ENCODE peak calls at places on chromosomes 5 and 9, in six cellular contexts. J is stomach, W is psoas muscle, G is mesothelial cell of epicardium, R is pancreas, H is OCI-LY7. Y is an unnamed sample.

GRCh38 chr5:43236633-43237355 is 44.8 kb downstream of the NIM1K start:
- DNase-seq in W (no peak), R (no peak), J (no peak), G (no peak), H (no peak), Y (no peak)

GRCh38 chr5:163094492-163095180 is 342.8 kb upstream of the CCNG1 start:
- DNase-seq in J (no peak), H (peak; percentile 19), G (no peak), W (no peak), R (no peak), Y (no peak)

GRCh38 chr9:106712279-106712678 is 150.7 kb upstream of the ZNF462 start:
- DNase-seq in J (no peak), G (no peak), W (no peak), H (no peak), R (no peak), Y (no peak)

GRCh38 chr9:125407974-125408900 is 146.6 kb downstream of the GAPVD1 start:
- DNase-seq in G (peak; percentile 95), H (peak; percentile 84), W (peak; percentile 83), J (peak; percentile 77), R (peak; percentile 91), Y (peak; percentile 87)

GRCh38 chr9:125024917-125025316 is 84.0 kb upstream of the GOLGA1 start:
- DNase-seq in G (no peak), W (no peak), H (no peak), J (no peak), R (no peak), Y (no peak)

GRCh38 chr5:45507174-45507573 is 189.0 kb downstream of the HCN1 start:
- DNase-seq in G (no peak), J (no peak), R (no peak), H (no peak), W (no peak), Y (no peak)

GRCh38 chr5:171483453-171484177 is 64.2 kb downstream of the FGF18 start:
- DNase-seq in W (peak; percentile 86), G (no peak), J (no peak), R (peak; percentile 68), H (no peak), Y (no peak)

GRCh38 chr5:12175914-12176585 is 271.8 kb upstream of the CTNND2 start:
- DNase-seq in J (no peak), W (no peak), H (no peak), G (no peak), R (no peak), Y (no peak)

GRCh38 chr9:133058550-133059320 is 3.0 kb upstream of the CEL start:
- DNase-seq in W (no peak), G (no peak), J (no peak), R (peak; percentile 56), H (peak; percentile 50), Y (no peak)

GRCh38 chr5:14210729-14211128 is 67.6 kb downstream of the TRIO start:
- DNase-seq in H (no peak), G (no peak), W (no peak), J (no peak), R (no peak), Y (no peak)

GRCh38 chr9:109448223-109448622 is 49.9 kb downstream of the PTPN3 start:
- DNase-seq in R (no peak), H (no peak), J (no peak), G (no peak), W (no peak), Y (no peak)

GRCh38 chr9:37300620-37301368 is 121.7 kb upstream of the GRHPR start:
- DNase-seq in W (no peak), J (no peak), R (no peak), H (no peak), G (no peak), Y (no peak)

GRCh38 chr9:37302277-37302676 is 120.2 kb upstream of the GRHPR start:
- DNase-seq in J (no peak), R (no peak), H (peak; percentile 98), W (no peak), G (no peak), Y (no peak)

GRCh38 chr9:37295796-37296195 is 126.7 kb upstream of the GRHPR start:
- DNase-seq in G (no peak), R (no peak), H (peak; percentile 78), W (no peak), J (no peak), Y (no peak)

GRCh38 chr9:37297592-37297991 is 124.9 kb upstream of the GRHPR start:
- DNase-seq in G (no peak), W (no peak), R (no peak), J (no peak), H (peak; percentile 54), Y (no peak)

GRCh38 chr9:37301369-37302172 is 120.9 kb upstream of the GRHPR start:
- DNase-seq in R (no peak), G (no peak), W (no peak), H (peak; percentile 73), J (no peak), Y (no peak)
- TF ChIP-seq CTCF in R (no peak), G (no peak), W (no peak), H (peak; percentile 62), J (no peak), Y (no peak)

GRCh38 chr5:150167908-150168307 is 1.3 kb downstream of the CDX1 start:
- DNase-seq in G (no peak), R (no peak), H (no peak), W (no peak), J (no peak), Y (no peak)
- TF ChIP-seq CTCF in G (peak; percentile 17), R (no peak), H (peak; percentile 33), W (no peak), J (no peak), Y (peak; percentile 61)

DNA sequence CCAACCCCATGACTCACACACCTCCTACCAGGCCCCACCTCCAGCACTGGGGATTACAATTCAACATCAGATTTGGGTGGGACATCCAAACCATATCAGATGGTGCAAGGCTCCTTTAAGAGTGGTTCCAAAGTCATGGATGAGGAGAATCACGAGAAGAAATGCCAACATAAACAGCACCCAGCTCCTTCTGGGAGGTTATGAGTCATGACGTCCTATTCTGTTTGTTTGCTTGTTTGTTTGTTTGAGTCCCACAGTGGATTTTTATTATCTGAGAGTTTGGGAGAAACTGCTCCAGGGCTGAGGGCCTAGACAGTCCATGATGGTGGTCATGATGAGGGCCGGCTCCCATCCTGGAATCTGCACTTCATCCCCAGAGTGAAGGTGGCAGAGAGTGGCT is 453.6 kb downstream of the GADD45G start:
- DNase-seq in R (no peak), W (no peak), H (no peak), G (no peak), J (no peak), Y (no peak)
- TF ChIP-seq CTCF in R (no peak), W (no peak), H (no peak), G (no peak), J (no peak), Y (no peak)

GRCh38 chr5:150672237-150672883 is 11.3 kb downstream of the MYOZ3 start:
- DNase-seq in W (peak; percentile 59), G (no peak), J (peak; percentile 47), R (peak; percentile 69), H (no peak), Y (peak; percentile 76)
- TF ChIP-seq CTCF in W (no peak), G (no peak), J (no peak), R (no peak), H (no peak), Y (no peak)

GRCh38 chr5:893711-894110 is 1.0 kb downstream of the TRIP13 start:
- DNase-seq in W (no peak), H (peak; percentile 45), R (no peak), G (no peak), J (no peak), Y (no peak)
- TF ChIP-seq CTCF in W (no peak), H (no peak), R (no peak), G (no peak), J (no peak), Y (no peak)

DNA sequence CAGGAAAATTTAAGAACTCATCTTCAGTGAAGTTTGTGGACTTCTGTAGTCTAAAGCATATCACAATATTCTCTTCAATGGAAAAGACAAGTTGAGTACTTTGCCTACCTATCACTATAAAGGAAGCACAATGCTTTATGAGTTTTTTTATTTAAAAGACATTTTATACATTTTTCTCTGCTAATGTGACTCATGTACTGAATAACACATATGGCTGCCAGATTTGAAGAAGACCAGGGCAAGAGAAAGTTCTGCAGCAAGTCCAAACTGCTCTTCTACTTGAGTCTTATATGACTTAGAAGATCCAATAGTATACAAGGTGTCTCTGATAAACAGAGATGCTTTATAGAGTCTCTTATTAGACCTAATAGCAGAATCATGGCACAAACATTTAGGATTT is 978.4 kb downstream of the TLE4 start:
- DNase-seq in W (no peak), H (no peak), R (no peak), J (no peak), G (no peak), Y (no peak)
- TF ChIP-seq CTCF in W (no peak), H (no peak), R (no peak), J (no peak), G (no peak), Y (no peak)

DNA sequence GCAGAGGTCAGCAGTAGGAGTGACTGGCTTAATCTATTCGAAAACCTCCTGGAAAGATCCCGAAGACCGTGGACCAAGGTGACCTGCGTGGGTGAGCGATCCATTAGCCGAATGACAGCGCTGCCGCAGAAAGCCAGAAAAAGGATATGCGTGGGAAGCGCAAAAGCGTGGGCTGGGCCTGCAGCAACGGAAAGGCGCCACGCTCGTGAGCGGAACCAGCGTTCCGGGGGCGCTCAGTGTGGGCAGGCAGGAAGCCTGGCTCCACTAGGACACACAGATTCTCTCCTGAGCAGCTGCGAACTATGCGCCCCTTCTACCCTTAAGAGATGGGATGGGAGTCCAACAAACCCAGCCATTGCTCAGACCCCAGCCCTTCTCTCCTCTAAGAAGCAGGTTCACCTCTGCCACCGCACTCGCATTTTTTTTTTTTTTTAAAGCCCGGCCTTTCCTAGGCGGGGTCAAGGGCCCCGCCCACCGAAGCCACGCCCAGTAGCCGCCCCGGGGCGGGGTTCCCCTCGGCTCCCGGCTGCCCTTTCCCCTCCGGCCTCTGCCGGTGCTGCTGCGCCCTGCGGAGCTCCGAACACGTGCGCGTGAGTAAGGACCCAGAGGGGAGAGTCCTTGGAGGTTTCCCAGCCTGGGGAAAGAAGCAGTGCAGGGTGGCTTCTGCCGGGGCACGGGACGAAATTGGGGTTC is 19.8 kb upstream of the MATR3 start:
- DNase-seq in H (peak; percentile 92), G (peak; percentile 50), R (peak; percentile 95), J (peak; percentile 93), W (peak; percentile 89), Y (peak; percentile 88)
- TF ChIP-seq CTCF in H (peak; percentile 29), G (no peak), R (peak; percentile 24), J (no peak), W (peak; percentile 24), Y (peak; percentile 48)

GRCh38 chr5:109668668-109669422 is 20.9 kb upstream of the MAN2A1 start:
- DNase-seq in J (no peak), G (no peak), R (no peak), H (no peak), W (no peak), Y (no peak)
- TF ChIP-seq CTCF in J (no peak), G (no peak), R (no peak), H (no peak), W (no peak), Y (no peak)

DNA sequence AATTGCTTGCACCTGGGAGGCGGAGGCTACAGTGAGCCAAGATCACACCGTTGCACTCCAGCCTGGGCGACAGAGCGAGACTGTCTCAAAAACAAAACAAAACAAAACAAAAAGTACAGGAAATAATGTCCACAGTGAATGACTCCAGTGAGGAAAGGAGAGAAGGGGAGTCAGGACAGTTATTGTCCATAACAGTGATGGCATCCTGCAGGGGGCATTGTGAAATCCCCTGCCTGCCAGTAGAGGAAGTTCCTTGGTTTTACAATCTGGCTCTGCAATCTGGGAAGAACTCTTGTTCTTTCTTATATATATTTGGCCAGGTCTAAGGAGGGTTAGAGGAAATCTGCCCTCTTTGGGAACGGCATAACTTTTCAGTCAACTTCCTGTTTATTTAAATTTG is 8.2 kb downstream of the SH3GL2 start:
- DNase-seq in G (no peak), J (no peak), H (no peak), W (no peak), R (no peak), Y (no peak)
- TF ChIP-seq CTCF in G (no peak), J (no peak), H (no peak), W (no peak), R (no peak), Y (no peak)